ENCODE peak calls at places on chromosomes 2 and 18, in ten cellular contexts. M is K562, O is HepG2, W is transverse colon, K is sigmoid colon, F is stomach, T is tibial nerve, U is A549, H is esophagus muscularis mucosa, E is GM12878. L is an unnamed sample.

GRCh38 chr2:51710222-51710621 is 678.3 kb upstream of the NRXN1 start:
- DNase-seq in M (peak), O (peak), W (peak), K (no peak), F (no peak), T (no peak), U (no peak), H (no peak), E (no peak), L (no peak)

GRCh38 chr2:137981112-137981679 is 16.9 kb downstream of the HNMT start:
- DNase-seq in M (no peak), O (no peak), W (no peak), K (no peak), F (no peak), T (no peak), U (no peak), H (no peak), E (no peak), L (no peak)

GRCh38 chr18:65761636-65762310 is 11.0 kb downstream of the CDH7 start:
- DNase-seq in M (no peak), O (no peak), W (no peak), K (no peak), F (no peak), T (no peak), U (no peak), H (no peak), E (no peak), L (no peak)

GRCh38 chr2:98175811-98176210 is 88.8 kb downstream of the VWA3B start:
- DNase-seq in M (peak), O (no peak), W (peak), K (no peak), F (no peak), T (no peak), U (no peak), H (peak), E (no peak), L (no peak)

GRCh38 chr18:29512203-29512602 is 1335.3 kb upstream of the CDH2 start:
- DNase-seq in M (no peak), O (peak), W (no peak), K (no peak), F (no peak), T (no peak), U (no peak), H (no peak), E (no peak), L (no peak)

GRCh38 chr2:129443235-129443884 is 536.1 kb upstream of the RAB6C start:
- DNase-seq in M (no peak), O (no peak), W (no peak), K (no peak), F (no peak), T (no peak), U (no peak), H (peak), E (no peak), L (no peak)

GRCh38 chr2:5942204-5942603 is 250.0 kb downstream of the SOX11 start:
- DNase-seq in M (no peak), O (no peak), W (no peak), K (no peak), F (no peak), T (no peak), U (no peak), H (peak), E (no peak), L (no peak)

GRCh38 chr2:40535891-40536290 is 84.0 kb upstream of the SLC8A1 start:
- DNase-seq in M (no peak), O (no peak), W (no peak), K (no peak), F (no peak), T (no peak), U (no peak), H (no peak), E (no peak), L (no peak)

GRCh38 chr18:21053127-21053526 is 58.5 kb downstream of the ROCK1 start:
- DNase-seq in M (no peak), O (peak), W (no peak), K (no peak), F (no peak), T (no peak), U (peak), H (no peak), E (no peak), L (no peak)

GRCh38 chr2:171317492-171318125 is 116.2 kb downstream of the METTL8 start:
- DNase-seq in M (no peak), O (no peak), W (no peak), K (no peak), F (no peak), T (no peak), U (no peak), H (no peak), E (peak), L (no peak)

GRCh38 chr18:64966667-64967066 is 784.1 kb upstream of the CDH7 start:
- DNase-seq in M (no peak), O (no peak), W (no peak), K (no peak), F (no peak), T (no peak), U (no peak), H (no peak), E (no peak), L (no peak)

GRCh38 chr18:59145055-59145454 is 5.4 kb downstream of the SEC11C start:
- DNase-seq in M (no peak), O (no peak), W (no peak), K (no peak), F (peak), T (no peak), U (no peak), H (no peak), E (no peak), L (no peak)

GRCh38 chr2:40488927-40489677 is 37.2 kb upstream of the SLC8A1 start:
- DNase-seq in M (no peak), O (no peak), W (no peak), K (peak), F (no peak), T (no peak), U (no peak), H (no peak), E (no peak), L (no peak)

GRCh38 chr2:215465246-215465645 is 29.4 kb upstream of the FN1 start:
- DNase-seq in M (no peak), O (no peak), W (no peak), K (no peak), F (no peak), T (no peak), U (no peak), H (no peak), E (no peak), L (no peak)

GRCh38 chr2:197293252-197294007 is 17.1 kb downstream of the ANKRD44 start:
- DNase-seq in M (no peak), O (no peak), W (no peak), K (no peak), F (no peak), T (no peak), U (no peak), H (no peak), E (no peak), L (no peak)

GRCh38 chr2:195212586-195212985 is 444.4 kb upstream of the SLC39A10 start:
- DNase-seq in M (no peak), O (no peak), W (no peak), K (no peak), F (no peak), T (no peak), U (no peak), H (no peak), E (no peak), L (no peak)

GRCh38 chr2:111029135-111029927 is 91.4 kb upstream of the BCL2L11 start:
- DNase-seq in M (no peak), O (no peak), W (peak), K (no peak), F (peak), T (no peak), U (no peak), H (peak), E (no peak), L (no peak)

GRCh38 chr2:9793918-9794717 is 49.2 kb upstream of the TAF1B start:
- DNase-seq in M (no peak), O (no peak), W (no peak), K (no peak), F (no peak), T (no peak), U (no peak), H (no peak), E (no peak), L (no peak)

GRCh38 chr2:96090527-96090926 is 25.8 kb downstream of the ADRA2B start:
- DNase-seq in M (no peak), O (no peak), W (no peak), K (no peak), F (no peak), T (peak), U (no peak), H (no peak), E (no peak), L (no peak)

GRCh38 chr2:10452334-10452733 is 4.2 kb upstream of the ODC1 start:
- DNase-seq in M (no peak), O (peak), W (peak), K (peak), F (peak), T (no peak), U (peak), H (no peak), E (no peak), L (no peak)

GRCh38 chr2:45892757-45893156 is 241.3 kb downstream of the PRKCE start:
- DNase-seq in M (no peak), O (no peak), W (no peak), K (no peak), F (no peak), T (no peak), U (no peak), H (no peak), E (no peak), L (no peak)

GRCh38 chr2:140383781-140384180 is 1603.6 kb upstream of the NXPH2 start:
- DNase-seq in M (no peak), O (no peak), W (no peak), K (no peak), F (no peak), T (no peak), U (no peak), H (no peak), E (no peak), L (no peak)

GRCh38 chr18:7878265-7879173 is 311.4 kb downstream of the PTPRM start:
- DNase-seq in M (no peak), O (peak), W (no peak), K (no peak), F (no peak), T (no peak), U (no peak), H (no peak), E (no peak), L (no peak)

GRCh38 chr18:22169011-22169888 is at the start of gene GATA6:
- DNase-seq in M (peak), O (peak), W (peak), K (peak), F (peak), T (peak), U (peak), H (no peak), E (no peak), L (peak)

GRCh38 chr2:201959626-201960025 is 74.0 kb upstream of the FZD7 start:
- DNase-seq in M (no peak), O (no peak), W (no peak), K (peak), F (no peak), T (no peak), U (no peak), H (no peak), E (no peak), L (no peak)

GRCh38 chr2:69387770-69388481 is 899 bp upstream of the GFPT1 start:
- DNase-seq in M (peak), O (peak), W (no peak), K (no peak), F (no peak), T (no peak), U (no peak), H (no peak), E (no peak), L (no peak)

GRCh38 chr18:63253428-63254372 is 65.9 kb downstream of the BCL2 start:
- DNase-seq in M (no peak), O (no peak), W (no peak), K (no peak), F (no peak), T (no peak), U (no peak), H (peak), E (no peak), L (no peak)

GRCh38 chr2:10375570-10376266 is 72.4 kb downstream of the ODC1 start:
- DNase-seq in M (no peak), O (no peak), W (no peak), K (no peak), F (no peak), T (no peak), U (no peak), H (no peak), E (no peak), L (no peak)

GRCh38 chr2:224594840-224595239 is 9.7 kb upstream of the CUL3 start:
- DNase-seq in M (peak), O (no peak), W (no peak), K (no peak), F (no peak), T (no peak), U (no peak), H (no peak), E (no peak), L (no peak)

GRCh38 chr2:208156439-208156838 is 7.0 kb downstream of the CRYGA start:
- DNase-seq in M (no peak), O (no peak), W (no peak), K (no peak), F (no peak), T (no peak), U (no peak), H (no peak), E (no peak), L (no peak)

GRCh38 chr2:101622633-101623521 is 74.6 kb upstream of the MAP4K4 start:
- DNase-seq in M (no peak), O (no peak), W (no peak), K (no peak), F (no peak), T (no peak), U (no peak), H (no peak), E (peak), L (no peak)

GRCh38 chr2:42495611-42496010 is 1.8 kb upstream of the KCNG3 start:
- DNase-seq in M (no peak), O (no peak), W (no peak), K (no peak), F (no peak), T (no peak), U (no peak), H (no peak), E (no peak), L (no peak)

DNA sequence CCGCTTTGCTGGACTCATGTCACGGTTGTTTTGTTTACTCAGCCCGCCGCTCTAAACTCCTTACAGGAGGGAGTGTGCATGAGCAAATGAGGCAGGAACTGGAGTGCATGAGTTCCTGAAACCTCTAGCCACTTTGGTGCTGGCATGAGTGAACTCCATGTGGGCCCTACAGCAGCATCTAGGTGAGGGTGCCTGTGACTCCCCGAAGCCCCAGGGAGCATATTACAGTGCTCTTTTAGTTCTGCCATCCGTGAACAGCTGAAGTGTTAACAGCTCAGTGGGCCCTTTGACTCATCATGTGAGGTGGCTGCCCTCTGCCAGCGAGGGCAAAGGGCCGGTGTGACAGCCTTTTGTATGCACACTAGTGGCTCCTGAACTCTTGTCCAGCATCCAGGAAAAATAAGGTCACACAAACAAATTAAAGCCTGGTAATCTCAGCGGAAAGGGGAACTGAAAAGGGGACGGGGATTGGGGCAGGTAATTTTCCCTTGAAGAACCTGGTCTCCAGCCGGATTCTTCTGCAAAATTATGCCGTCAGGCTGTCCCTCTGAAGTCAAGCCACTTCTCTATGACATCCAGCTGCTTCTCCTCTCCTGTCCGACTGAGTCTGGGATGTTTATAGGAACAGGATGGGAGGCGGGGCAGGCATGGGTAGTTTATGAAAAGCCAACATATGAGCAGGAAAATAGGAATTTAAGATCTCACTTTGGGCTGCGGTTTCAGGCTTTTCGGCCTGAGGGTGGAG is 1668.6 kb downstream of the SUCLG1 start:
- DNase-seq in M (peak), O (peak), W (no peak), K (no peak), F (no peak), T (no peak), U (no peak), H (no peak), E (no peak), L (no peak)
- TF ChIP-seq EP300 in M (no peak), O (no peak), W (no peak), K (no peak), F (no peak), T (no peak), U (no peak), H (no peak), E (no peak), L (no peak)

DNA sequence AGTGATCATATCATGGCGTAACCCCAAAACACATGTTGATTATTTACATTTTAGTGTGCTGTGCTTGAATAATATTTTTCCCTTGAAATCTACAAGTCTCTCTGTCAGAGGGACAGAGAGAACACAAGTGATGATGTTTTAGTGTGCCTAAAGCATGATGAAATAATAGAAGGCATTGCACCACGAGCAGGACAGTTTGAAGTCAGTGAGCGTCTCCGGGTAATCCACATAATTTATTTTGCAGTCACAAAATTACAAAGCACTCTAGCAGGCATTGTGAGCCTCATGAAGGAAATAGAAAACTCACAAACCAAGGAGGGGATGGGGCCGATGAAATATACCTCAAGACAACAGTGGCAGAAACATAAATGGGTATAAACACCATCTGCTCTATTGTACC is 312.4 kb upstream of the SPRED2 start:
- DNase-seq in M (no peak), O (no peak), W (no peak), K (no peak), F (no peak), T (no peak), U (no peak), H (no peak), E (no peak), L (no peak)
- TF ChIP-seq POLR2A in M (no peak), O (no peak), W (no peak), K (no peak), F (no peak), T (no peak), U (no peak), H (no peak), E (no peak), L (no peak)

GRCh38 chr2:238004077-238004830 is 37.4 kb downstream of the UBE2F start:
- DNase-seq in M (no peak), O (no peak), W (no peak), K (no peak), F (no peak), T (no peak), U (no peak), H (no peak), E (no peak), L (no peak)
- TF ChIP-seq EP300 in M (no peak), O (no peak), W (no peak), K (no peak), F (no peak), T (no peak), U (no peak), H (no peak), E (no peak), L (no peak)

GRCh38 chr2:20186078-20186854 is 38.7 kb downstream of the SDC1 start:
- DNase-seq in M (peak), O (peak), W (peak), K (no peak), F (peak), T (peak), U (peak), H (no peak), E (no peak), L (no peak)
- TF ChIP-seq POLR2A in M (no peak), O (no peak), W (peak), K (peak), F (no peak), T (no peak), U (no peak), H (no peak), E (peak), L (no peak)

DNA sequence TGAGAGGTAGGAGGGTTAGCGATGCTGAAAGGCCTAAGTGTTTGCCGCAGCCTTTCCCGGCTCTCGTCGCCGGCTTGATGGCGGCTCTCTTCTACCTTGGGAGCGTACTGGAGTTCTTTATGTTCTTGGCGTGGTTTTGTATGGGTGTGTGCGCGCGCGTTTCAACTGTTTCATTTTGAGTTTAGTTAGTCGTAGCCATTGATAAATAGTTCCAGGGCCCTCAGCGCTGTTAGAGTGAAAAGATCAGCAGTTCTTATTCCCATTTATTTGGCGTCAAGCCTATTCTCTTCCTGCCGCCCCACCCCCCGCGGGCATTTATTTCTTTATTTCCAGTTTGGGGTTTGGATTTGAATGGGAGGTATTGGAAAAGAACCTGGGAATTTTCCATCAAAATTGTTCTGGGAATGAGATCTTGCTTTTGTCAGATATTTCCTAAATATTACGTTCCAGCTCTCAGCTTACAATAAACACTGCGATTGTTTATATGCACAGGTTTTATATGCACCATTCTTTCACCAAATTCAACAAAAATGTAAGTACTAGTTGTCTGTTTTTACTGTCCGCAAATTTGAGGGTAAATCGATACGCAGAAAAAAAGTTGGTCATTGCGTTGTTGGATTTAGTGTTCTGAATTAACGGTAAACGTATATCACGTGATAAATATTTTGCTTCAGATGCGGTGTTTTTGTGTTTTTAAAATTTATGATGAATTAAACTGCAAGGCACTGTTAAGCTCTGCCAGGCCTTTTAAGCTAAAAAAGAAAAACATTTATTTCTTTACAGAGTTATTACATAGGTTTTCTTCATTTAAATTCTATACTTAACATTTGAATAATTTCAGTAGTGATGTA is 963 bp downstream of the CCNT2 start:
- DNase-seq in M (no peak), O (no peak), W (peak), K (peak), F (peak), T (peak), U (no peak), H (no peak), E (no peak), L (peak)
- TF ChIP-seq EP300 in M (no peak), O (no peak), W (no peak), K (no peak), F (no peak), T (no peak), U (no peak), H (no peak), E (no peak), L (no peak)

L was measured in suprapubic skin.